ENCODE peak calls at places on chromosomes 6 and 20, in seven cellular contexts. Q, V, Z, M, I, U and G are unnamed samples.

GRCh38 chr20:324177-325042 is 942 bp upstream of the SOX12 start:
- DNase-seq in Q (peak; percentile 98), V (peak; percentile 86), Z (peak; percentile 90), M (no peak), I (peak; percentile 69), U (no peak), G (peak; percentile 90)

GRCh38 chr20:3842332-3842930 is 4.2 kb upstream of the MAVS start:
- DNase-seq in Q (no peak), V (no peak), Z (no peak), M (no peak), I (no peak), U (no peak), G (no peak)

GRCh38 chr6:148140772-148141557 is 201.7 kb upstream of the SASH1 start:
- DNase-seq in Q (no peak), V (no peak), Z (peak; percentile 28), M (no peak), I (no peak), U (no peak), G (no peak)

GRCh38 chr20:31568041-31568731 is 36.9 kb upstream of the ID1 start:
- DNase-seq in Q (no peak), V (no peak), Z (peak; percentile 36), M (no peak), I (no peak), U (no peak), G (no peak)

GRCh38 chr20:24991897-24992419 is 593 bp downstream of the APMAP start:
- DNase-seq in Q (peak; percentile 27), V (no peak), Z (no peak), M (no peak), I (no peak), U (no peak), G (no peak)

GRCh38 chr20:3670511-3670910 is 7.3 kb upstream of the GFRA4 start:
- DNase-seq in Q (no peak), V (no peak), Z (no peak), M (no peak), I (no peak), U (no peak), G (no peak)

GRCh38 chr6:24996145-24996836 is 60.5 kb upstream of the RIPOR2 start:
- DNase-seq in Q (no peak), V (no peak), Z (no peak), M (no peak), I (no peak), U (no peak), G (no peak)

GRCh38 chr20:37994512-37994911 is 38.7 kb downstream of the TTI1 start:
- DNase-seq in Q (no peak), V (no peak), Z (peak; percentile 94), M (no peak), I (no peak), U (peak; percentile 23), G (no peak)

GRCh38 chr6:110524305-110524704 is 47.9 kb upstream of the SLC22A16 start:
- DNase-seq in Q (no peak), V (no peak), Z (no peak), M (no peak), I (no peak), U (no peak), G (no peak)

GRCh38 chr20:51382986-51383821 is 159.3 kb downstream of the NFATC2 start:
- DNase-seq in Q (peak; percentile 70), V (no peak), Z (peak; percentile 24), M (no peak), I (no peak), U (no peak), G (no peak)

GRCh38 chr6:1605822-1606532 is 3.7 kb upstream of the FOXC1 start:
- DNase-seq in Q (no peak), V (no peak), Z (no peak), M (no peak), I (no peak), U (no peak), G (no peak)

GRCh38 chr6:132354517-132355167 is 46.6 kb downstream of the MOXD1 start:
- DNase-seq in Q (no peak), V (peak; percentile 14), Z (peak; percentile 73), M (no peak), I (no peak), U (no peak), G (no peak)

GRCh38 chr6:35224720-35225119 is 11.0 kb downstream of the SCUBE3 start:
- DNase-seq in Q (no peak), V (no peak), Z (no peak), M (no peak), I (no peak), U (no peak), G (no peak)